ENCODE peak calls at places on chromosomes 13 and 19, in four cellular contexts. Y, E, S and F are unnamed samples.

GRCh38 chr13:20424959-20425358 is 100.7 kb downstream of the CRYL1 start:
- DNase-seq in Y (no peak), E (no peak), S (no peak), F (no peak)

GRCh38 chr13:113740286-113740556 is 18.8 kb upstream of the TMEM255B start:
- DNase-seq in Y (no peak), E (no peak), S (no peak), F (no peak)

GRCh38 chr19:54440641-54441040 is 8.4 kb upstream of the LENG8 start:
- DNase-seq in Y (no peak), E (no peak), S (no peak), F (no peak)

GRCh38 chr13:20142927-20143480 is 17.8 kb downstream of the GJA3 start:
- DNase-seq in Y (no peak), E (no peak), S (no peak), F (no peak)

GRCh38 chr19:4305253-4305612 is 835 bp downstream of the FSD1 start:
- DNase-seq in Y (no peak), E (no peak), S (no peak), F (no peak)

GRCh38 chr13:103188688-103189326 is 122.6 kb upstream of the SLC10A2 start:
- DNase-seq in Y (no peak), E (peak; percentile 21), S (no peak), F (no peak)

GRCh38 chr19:34794289-34794960 is 21.4 kb upstream of the ZNF599 start:
- DNase-seq in Y (no peak), E (no peak), S (peak; percentile 10), F (no peak)

GRCh38 chr13:44191504-44192171 is 182.0 kb upstream of the SERP2 start:
- DNase-seq in Y (peak; percentile 80), E (peak; percentile 13), S (peak; percentile 76), F (peak; percentile 46)

GRCh38 chr19:40555978-40556689 is 20.5 kb upstream of the SHKBP1 start:
- DNase-seq in Y (no peak), E (no peak), S (no peak), F (no peak)

GRCh38 chr19:38726761-38727301 is 17.4 kb downstream of the CAPN12 start:
- DNase-seq in Y (no peak), E (no peak), S (no peak), F (no peak)